ENCODE peak calls at places on chromosome 4, in five cellular contexts. C is sigmoid colon; L is effector memory CD4-positive, alpha-beta T cell; K is dorsolateral prefrontal cortex; H is A549. J is an unnamed sample.

GRCh38 chr4:103150677-103151076 is 47.5 kb downstream of the CENPE start:
- DNase-seq in H (peak; percentile 49), C (no peak), L (no peak), K (no peak), J (no peak)

GRCh38 chr4:36244257-36245084 is at the start of gene ARAP2:
- DNase-seq in K (peak; percentile 37), L (peak; percentile 69), C (peak; percentile 67), H (peak; percentile 15), J (peak; percentile 77)

GRCh38 chr4:3254302-3255131 is 5.6 kb downstream of the MSANTD1 start:
- DNase-seq in C (peak; percentile 45), L (no peak), H (no peak), K (no peak), J (no peak)

GRCh38 chr4:33649015-33649414 is 2595.3 kb downstream of the ARAP2 start:
- DNase-seq in H (peak; percentile 26), C (no peak), L (no peak), K (no peak), J (no peak)

GRCh38 chr4:109977854-109978501 is 65.3 kb downstream of the EGF start:
- DNase-seq in C (no peak), L (no peak), H (peak; percentile 46), K (no peak), J (no peak)

GRCh38 chr4:73868206-73869129 is 725 bp upstream of the CXCL1 start:
- DNase-seq in C (peak; percentile 57), K (no peak), L (no peak), H (peak; percentile 27), J (peak; percentile 44)

GRCh38 chr4:101123231-101123630 is 224.1 kb downstream of the PPP3CA start:
- DNase-seq in K (no peak), L (no peak), H (no peak), C (no peak), J (no peak)

GRCh38 chr4:110475881-110476818 is at the start of gene ENPEP:
- DNase-seq in K (no peak), H (no peak), C (peak; percentile 65), L (no peak), J (peak; percentile 35)

GRCh38 chr4:168677063-168677462 is 180.2 kb downstream of the PALLD start:
- DNase-seq in L (no peak), H (no peak), K (no peak), C (no peak), J (no peak)

GRCh38 chr4:58166496-58166895 is 1056.3 kb upstream of the IGFBP7 start:
- DNase-seq in L (no peak), C (no peak), H (no peak), K (no peak), J (no peak)

GRCh38 chr4:76987153-76987562 is 37.6 kb downstream of the SEPTIN11 start:
- DNase-seq in C (peak; percentile 80), L (no peak), H (no peak), K (no peak), J (no peak)
- H3K27ac ChIP-seq in C (peak overlapping the region; percentile 37), L (no peak overlapping the region), H (no peak overlapping the region), K (no peak overlapping the region), J (no peak overlapping the region)

DNA sequence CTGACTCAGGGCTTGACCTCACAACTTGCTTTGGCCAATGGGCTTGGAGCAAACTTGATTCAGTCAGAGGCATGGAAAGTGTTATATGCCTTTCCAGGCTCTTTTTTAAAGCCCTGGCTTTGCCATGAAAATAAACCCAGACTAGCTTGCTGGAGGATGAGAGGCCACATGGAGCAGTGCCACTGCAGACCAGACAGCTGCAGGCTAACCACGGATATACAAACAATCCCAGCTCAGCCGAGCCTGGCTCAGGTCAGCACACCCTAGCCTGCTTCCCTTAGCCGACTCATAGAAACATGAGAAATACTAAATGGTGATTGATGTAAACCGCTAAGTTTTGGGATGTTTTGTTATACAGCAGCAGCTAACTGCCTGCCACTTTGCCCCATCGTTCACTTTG is 345.1 kb downstream of the ARHGAP10 start:
- DNase-seq in C (no peak), H (no peak), L (no peak), K (no peak), J (no peak)
- H3K27ac ChIP-seq in C (no peak overlapping the region), H (no peak overlapping the region), L (no peak overlapping the region), K (no peak overlapping the region), J (no peak overlapping the region)

GRCh38 chr4:156476359-156476758 is 495.2 kb downstream of the PDGFC start:
- DNase-seq in L (no peak), C (no peak), K (no peak), H (peak; percentile 42), J (no peak)
- H3K27ac ChIP-seq in L (no peak overlapping the region), C (no peak overlapping the region), K (no peak overlapping the region), H (no peak overlapping the region), J (no peak overlapping the region)

GRCh38 chr4:1990676-1991075 is 18.1 kb downstream of the NELFA start:
- DNase-seq in K (no peak), H (no peak), C (no peak), L (no peak), J (no peak)
- H3K27ac ChIP-seq in K (no peak overlapping the region), H (no peak overlapping the region), C (no peak overlapping the region), L (no peak overlapping the region), J (no peak overlapping the region)

DNA sequence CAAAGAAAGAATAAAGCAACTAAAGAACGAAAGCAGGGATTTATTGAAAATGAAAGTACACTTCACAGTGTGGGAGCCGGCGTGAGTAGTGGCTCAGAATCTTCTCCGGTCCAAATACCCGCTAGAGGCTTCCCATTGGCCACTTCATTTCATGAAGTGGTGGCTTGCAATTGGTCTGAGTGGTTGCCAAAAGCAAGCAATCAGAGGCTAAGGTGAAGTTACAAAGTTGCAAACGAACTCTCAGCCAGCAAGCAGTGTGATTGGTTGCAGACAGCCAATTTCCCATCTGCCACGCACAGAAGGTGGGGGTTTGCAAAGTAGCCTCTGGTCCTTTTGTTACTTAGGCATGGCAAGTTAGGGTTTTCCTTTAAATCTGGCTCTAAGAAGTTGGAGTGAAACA is 6.7 kb upstream of the CLOCK start:
- DNase-seq in H (no peak), L (no peak), C (peak; percentile 81), K (no peak), J (no peak)
- H3K27ac ChIP-seq in H (no peak overlapping the region), L (no peak overlapping the region), C (peak overlapping the region; percentile 61), K (no peak overlapping the region), J (no peak overlapping the region)

DNA sequence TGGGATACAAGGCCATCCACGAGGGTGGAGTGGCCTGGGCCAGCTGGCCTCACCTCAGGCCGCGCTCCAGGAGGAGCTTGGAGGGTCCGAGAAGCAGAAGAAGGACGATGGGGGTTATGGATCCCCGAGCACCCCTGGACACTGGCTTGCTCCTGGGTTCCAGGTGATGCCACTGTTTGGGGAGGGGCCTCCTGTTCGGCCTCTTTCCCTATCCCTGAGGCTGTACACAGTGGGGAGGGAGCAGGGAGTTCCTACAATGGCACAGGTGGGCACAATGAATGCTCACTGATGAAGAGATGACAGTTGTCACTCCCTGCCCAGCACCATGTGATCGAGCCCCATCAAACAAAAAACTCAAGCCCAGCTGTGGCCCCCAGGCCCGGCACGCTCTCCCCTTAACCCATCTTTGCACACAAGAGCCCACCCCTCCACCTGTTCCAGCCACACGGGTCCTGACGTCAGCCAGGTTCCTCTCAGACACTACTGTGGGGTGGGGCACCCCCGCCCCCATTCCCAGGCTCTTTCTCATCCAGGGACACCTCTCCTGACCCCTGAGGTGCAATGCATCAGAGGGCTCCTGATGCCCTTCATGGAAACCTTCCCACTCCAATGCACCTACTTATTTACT is 70.3 kb downstream of the WFS1 start:
- DNase-seq in C (no peak), K (no peak), L (no peak), H (no peak), J (no peak)
- H3K27ac ChIP-seq in C (no peak overlapping the region), K (peak overlapping the region; percentile 43), L (no peak overlapping the region), H (no peak overlapping the region), J (peak overlapping the region; percentile 58)

GRCh38 chr4:183639291-183639690 is 19.7 kb downstream of the RWDD4 start:
- DNase-seq in H (no peak), C (no peak), L (no peak), K (no peak), J (no peak)
- H3K27ac ChIP-seq in H (no peak overlapping the region), C (no peak overlapping the region), L (no peak overlapping the region), K (no peak overlapping the region), J (no peak overlapping the region)

DNA sequence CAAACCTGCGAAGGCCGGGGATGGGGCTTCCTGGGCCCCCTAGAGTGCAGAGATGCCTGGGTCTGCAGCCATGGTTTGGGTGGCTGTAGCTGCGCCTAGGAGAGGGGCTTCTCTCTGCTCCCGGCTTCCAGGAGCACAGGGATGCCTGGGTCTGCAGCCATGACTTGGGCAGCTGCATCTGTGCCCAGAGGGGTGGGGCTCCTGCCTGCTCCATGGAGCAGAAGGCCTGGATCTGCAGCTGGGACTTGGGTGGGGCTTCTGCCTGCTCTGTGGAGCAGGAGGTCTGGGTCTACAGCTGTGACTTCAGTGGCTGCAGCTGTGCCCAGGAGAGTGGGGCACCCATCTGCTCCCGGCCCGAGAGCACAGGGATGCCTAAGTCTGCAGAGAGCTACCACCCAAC is 20.8 kb downstream of the SPON2 start:
- DNase-seq in L (no peak), K (no peak), H (no peak), C (no peak), J (no peak)
- H3K27ac ChIP-seq in L (no peak overlapping the region), K (no peak overlapping the region), H (no peak overlapping the region), C (no peak overlapping the region), J (no peak overlapping the region)

DNA sequence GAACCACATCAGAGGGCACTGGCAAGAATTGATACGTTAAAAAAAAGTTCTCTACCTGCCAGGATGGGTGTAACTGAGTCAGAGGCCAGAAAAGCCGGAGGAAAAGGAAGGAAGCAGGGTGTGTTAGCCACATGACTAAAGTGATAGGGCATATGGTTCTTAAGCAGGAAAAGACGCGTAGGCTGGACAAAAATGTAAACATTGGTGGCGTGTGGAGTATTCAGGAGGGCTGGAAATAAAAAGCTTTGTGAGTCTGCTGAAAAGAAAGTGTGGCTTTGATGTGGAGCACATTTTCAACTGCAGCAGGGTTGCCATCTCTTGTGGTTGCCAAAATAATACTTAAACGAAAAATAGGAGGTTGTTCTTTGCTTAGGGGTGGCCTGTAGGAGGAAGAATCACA is 186.5 kb upstream of the RPL34 start:
- DNase-seq in H (no peak), L (no peak), K (no peak), C (no peak), J (no peak)
- H3K27ac ChIP-seq in H (no peak overlapping the region), L (no peak overlapping the region), K (no peak overlapping the region), C (no peak overlapping the region), J (no peak overlapping the region)

GRCh38 chr4:771464-771863 is 54.5 kb downstream of the CPLX1 start:
- DNase-seq in L (no peak), K (no peak), H (no peak), C (no peak), J (no peak)
- H3K27ac ChIP-seq in L (no peak overlapping the region), K (no peak overlapping the region), H (no peak overlapping the region), C (no peak overlapping the region), J (no peak overlapping the region)

J was measured in caudate nucleus.